ENCODE peak calls at places on chromosomes 16 and 17, in eight cellular contexts. Z is activated CD8-positive, alpha-beta T cell treated with anti-CD3 and anti-CD28 coated beads, Interleukin-2, amount 10 ng/mL, durations not matched to agents 7 days and 5 days; G is activated T-cell treated with anti-CD3 and anti-CD28 coated beads, Interleukin-2, amount 50 U/mL, for 72 hours; H is sciatic nerve; I is T-helper 17 cell; M is A549; J is activated CD8-positive, alpha-beta memory T cell treated with anti-CD3 and anti-CD28 coated beads, Interleukin-2, amount 10 ng/mL, durations not matched to agents 7 days and 5 days; Y is left lung. B is an unnamed sample.

GRCh38 chr16:85395913-85396878 is 216.9 kb upstream of the GSE1 start:
- ATAC-seq in Z (no peak), G (no peak), H (peak), I (no peak), M (peak), J (no peak), Y (peak), B (peak)

GRCh38 chr16:53413864-53414263 is 20.4 kb upstream of the RBL2 start:
- ATAC-seq in Z (no peak), G (no peak), H (no peak), I (no peak), M (no peak), J (no peak), Y (no peak), B (no peak)

GRCh38 chr17:4679652-4680051 is 24.3 kb downstream of the PELP1 start:
- ATAC-seq in Z (no peak), G (no peak), H (no peak), I (no peak), M (peak), J (no peak), Y (peak), B (peak)

GRCh38 chr16:22161999-22162657 is at the start of gene SDR42E2:
- ATAC-seq in Z (peak), G (peak), H (no peak), I (peak), M (peak), J (peak), Y (peak), B (no peak)

GRCh38 chr16:10923650-10924214 is 18.5 kb downstream of the DEXI start:
- ATAC-seq in Z (no peak), G (no peak), H (peak), I (no peak), M (peak), J (no peak), Y (no peak), B (no peak)

GRCh38 chr17:10197362-10197720 is 1.1 kb downstream of the GAS7 start:
- ATAC-seq in Z (no peak), G (no peak), H (peak), I (no peak), M (peak), J (no peak), Y (peak), B (no peak)

GRCh38 chr16:25838724-25839186 is 147.0 kb downstream of the HS3ST4 start:
- ATAC-seq in Z (peak), G (peak), H (peak), I (peak), M (peak), J (no peak), Y (peak), B (peak)

GRCh38 chr17:78910885-78911284 is 7.9 kb upstream of the CEP295NL start:
- ATAC-seq in Z (no peak), G (no peak), H (peak), I (no peak), M (no peak), J (no peak), Y (peak), B (no peak)

GRCh38 chr17:43402078-43402477 is 3.3 kb downstream of the ARL4D start:
- ATAC-seq in Z (no peak), G (no peak), H (no peak), I (no peak), M (no peak), J (no peak), Y (no peak), B (no peak)

GRCh38 chr16:30482366-30482765 is 9.8 kb downstream of the ITGAL start:
- ATAC-seq in Z (no peak), G (peak), H (no peak), I (peak), M (peak), J (peak), Y (no peak), B (no peak)

GRCh38 chr17:8753976-8754440 is 4.3 kb downstream of the SPDYE4 start:
- ATAC-seq in Z (no peak), G (no peak), H (no peak), I (no peak), M (peak), J (peak), Y (peak), B (peak)

GRCh38 chr17:12730421-12730820 is 58.9 kb upstream of the ARHGAP44 start:
- ATAC-seq in Z (no peak), G (no peak), H (no peak), I (no peak), M (peak), J (no peak), Y (no peak), B (no peak)

GRCh38 chr16:75761111-75761510 is 34.8 kb upstream of the CPHXL start:
- ATAC-seq in Z (no peak), G (peak), H (no peak), I (peak), M (no peak), J (no peak), Y (no peak), B (no peak)

B was measured in SK-N-SH treated with all-trans-retinoic acid at 6 μM for 48 hours.